ENCODE peak calls at places on chromosomes 3 and 15, in five cellular contexts. D, I, B, X and C are unnamed samples.

GRCh38 chr15:58472821-58473581 is 41.2 kb downstream of the LIPC start:
- DNase-seq in D (no peak), I (no peak), B (no peak), X (no peak), C (no peak)

GRCh38 chr3:12644297-12644937 is 19.5 kb downstream of the RAF1 start:
- DNase-seq in D (no peak), I (no peak), B (no peak), X (no peak), C (no peak)

GRCh38 chr3:13243571-13243970 is 170.3 kb upstream of the IQSEC1 start:
- DNase-seq in D (no peak), I (no peak), B (no peak), X (no peak), C (no peak)

GRCh38 chr3:101119535-101119934 is 126.3 kb upstream of the ABI3BP start:
- DNase-seq in D (no peak), I (no peak), B (no peak), X (no peak), C (no peak)

GRCh38 chr15:53586815-53587214 is 172.6 kb downstream of the WDR72 start:
- DNase-seq in D (no peak), I (no peak), B (no peak), X (peak; percentile 70), C (no peak)

GRCh38 chr3:124999317-124999716 is 56.5 kb downstream of the HEG1 start:
- DNase-seq in D (no peak), I (no peak), B (no peak), X (no peak), C (no peak)

GRCh38 chr15:48592221-48592731 is 53.2 kb downstream of the FBN1 start:
- DNase-seq in D (no peak), I (no peak), B (no peak), X (no peak), C (no peak)

GRCh38 chr3:18126772-18127171 is 298.4 kb downstream of the SATB1 start:
- DNase-seq in D (no peak), I (no peak), B (no peak), X (no peak), C (no peak)

GRCh38 chr15:79918278-79918677 is 21.5 kb upstream of the MTHFS start:
- DNase-seq in D (no peak), I (no peak), B (no peak), X (no peak), C (no peak)

GRCh38 chr15:96362001-96362758 is 31.7 kb downstream of the NR2F2 start:
- DNase-seq in D (no peak), I (no peak), B (no peak), X (peak; percentile 87), C (no peak)

GRCh38 chr3:129673897-129674797 is 67.7 kb upstream of the PLXND1 start:
- DNase-seq in D (no peak), I (no peak), B (no peak), X (no peak), C (no peak)

GRCh38 chr15:32861741-32862140 is 143.9 kb downstream of the GREM1 start:
- DNase-seq in D (peak; percentile 49), I (peak; percentile 50), B (no peak), X (peak; percentile 9), C (peak; percentile 82)

GRCh38 chr3:158105124-158105709 is 1.0 kb downstream of the SHOX2 start:
- DNase-seq in D (no peak), I (no peak), B (no peak), X (no peak), C (no peak)
- H3K27ac ChIP-seq in D (no peak overlapping the region), I (no peak overlapping the region), B (peak overlapping the region; percentile 77), X (no peak overlapping the region), C (peak overlapping the region; percentile 63)

DNA sequence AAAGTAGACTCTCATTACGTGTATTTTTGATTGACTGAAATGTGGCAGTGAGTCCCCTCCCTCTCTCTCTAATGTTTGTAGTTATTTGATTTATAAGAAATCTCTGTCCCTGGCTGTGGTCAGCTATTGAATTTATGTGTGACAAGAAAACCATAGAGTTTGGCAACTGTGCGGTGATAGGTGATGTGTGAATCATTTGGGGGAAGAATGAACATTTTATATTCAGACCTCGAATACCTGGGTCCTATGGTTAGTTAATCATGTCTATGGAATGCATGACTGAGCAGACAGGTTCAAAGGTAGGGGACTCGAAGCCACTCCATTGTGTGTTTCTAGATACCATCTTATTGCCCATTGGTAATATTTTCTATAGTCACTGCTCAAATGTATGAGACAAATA is 712.1 kb downstream of the MECOM start:
- DNase-seq in D (no peak), I (no peak), B (no peak), X (no peak), C (no peak)
- H3K4me1 ChIP-seq in D (peaks cover 4% of the 10 kb centered on the region), I (no peaks in the 10 kb centered on the region), B (no peaks in the 10 kb centered on the region), X (peaks cover 2% of the 10 kb centered on the region), C (no peaks in the 10 kb centered on the region)

GRCh38 chr3:57959407-57960173 is 48.6 kb upstream of the FLNB start:
- DNase-seq in D (no peak), I (no peak), B (no peak), X (no peak), C (no peak)

GRCh38 chr3:57956833-57957174 is 51.4 kb upstream of the FLNB start:
- DNase-seq in D (no peak), I (no peak), B (no peak), X (no peak), C (no peak)

GRCh38 chr3:57957823-57958222 is 50.4 kb upstream of the FLNB start:
- DNase-seq in D (no peak), I (no peak), B (no peak), X (no peak), C (no peak)

GRCh38 chr3:57960174-57960505 is 48.1 kb upstream of the FLNB start:
- DNase-seq in D (no peak), I (no peak), B (no peak), X (no peak), C (no peak)

DNA sequence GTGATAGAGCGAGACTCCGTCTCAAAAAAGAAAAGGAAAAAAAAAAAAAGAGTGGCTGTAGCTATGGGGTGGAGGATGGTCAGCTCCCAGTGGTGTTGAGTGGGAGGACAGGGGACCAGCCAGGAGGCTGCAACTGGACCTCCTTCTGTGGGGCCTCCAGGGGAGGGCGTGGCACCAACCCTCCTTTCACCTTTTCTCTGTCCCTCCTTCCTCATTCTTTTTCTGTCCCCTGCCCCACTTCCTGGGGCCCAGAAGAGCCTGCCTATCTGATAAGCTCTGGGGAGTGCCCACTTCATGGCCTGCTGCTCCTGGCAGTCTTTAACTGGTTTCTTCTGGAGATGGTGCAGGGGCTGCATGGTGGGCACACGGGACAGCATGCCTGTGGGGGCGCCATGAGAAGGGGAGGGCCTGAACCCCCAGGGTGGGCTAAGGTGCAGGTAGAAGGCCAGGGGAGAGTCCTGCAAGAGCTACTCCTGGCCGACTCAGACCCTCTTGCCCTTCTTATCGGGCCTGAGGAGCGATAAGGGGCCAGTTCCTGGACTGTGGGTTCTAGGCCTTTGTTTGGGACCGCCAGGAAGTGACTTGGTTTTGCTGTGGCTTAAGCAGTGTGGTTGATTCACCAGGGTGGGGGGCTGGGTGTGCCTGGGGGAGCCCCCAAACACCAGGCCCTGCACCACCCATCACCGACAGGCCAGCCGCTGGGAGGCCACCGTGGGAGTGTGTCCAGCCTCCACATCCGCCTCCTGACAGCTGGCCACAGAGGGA is 49.4 kb upstream of the FLNB start:
- DNase-seq in D (no peak), I (no peak), B (no peak), X (no peak), C (no peak)
- H3K27ac ChIP-seq in D (peak overlapping the region; percentile 78), I (no peak overlapping the region), B (no peak overlapping the region), X (no peak overlapping the region), C (peak overlapping the region; percentile 41)

GRCh38 chr3:187036394-187036793 is 102.9 kb downstream of the RPL39L start:
- DNase-seq in D (no peak), I (no peak), B (no peak), X (no peak), C (no peak)
- H3K4me1 ChIP-seq in D (peaks cover 12% of the 10 kb centered on the region), I (no peaks in the 10 kb centered on the region), B (no peaks in the 10 kb centered on the region), X (no peaks in the 10 kb centered on the region), C (peaks cover 1% of the 10 kb centered on the region)

GRCh38 chr15:75022808-75023193 is 589 bp upstream of the PPCDC start:
- DNase-seq in D (no peak), I (no peak), B (no peak), X (no peak), C (no peak)

GRCh38 chr15:75016431-75016830 is 7.0 kb upstream of the PPCDC start:
- DNase-seq in D (no peak), I (no peak), B (no peak), X (no peak), C (no peak)

GRCh38 chr15:75024102-75024636 is 779 bp downstream of the PPCDC start:
- DNase-seq in D (no peak), I (no peak), B (no peak), X (no peak), C (no peak)

GRCh38 chr15:75023194-75024101 is at the start of gene PPCDC:
- DNase-seq in D (peak; percentile 98), I (peak; percentile 96), B (peak; percentile 81), X (peak; percentile 94), C (peak; percentile 98)

DNA sequence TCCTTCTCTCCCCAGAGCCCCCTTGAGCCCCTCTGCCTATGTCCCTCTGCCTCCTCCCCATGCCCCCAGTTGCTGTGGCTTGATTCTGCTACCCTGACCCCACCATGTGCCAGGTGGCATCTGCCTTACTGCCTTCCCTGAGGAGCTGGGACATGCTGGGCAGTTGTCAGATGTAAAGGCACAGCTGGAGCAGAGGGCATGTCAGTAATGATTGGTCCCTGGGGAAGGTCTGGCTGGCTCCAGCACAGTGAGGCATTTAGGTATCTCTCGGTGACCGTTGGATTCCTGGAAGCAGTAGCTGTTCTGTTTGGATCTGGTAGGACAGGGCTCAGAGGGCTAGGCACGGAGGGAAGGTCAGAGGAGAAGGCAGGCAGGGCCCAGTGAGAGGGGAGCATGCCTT is 3.5 kb upstream of the PPCDC start:
- DNase-seq in D (no peak), I (no peak), B (no peak), X (no peak), C (no peak)
- H3K27ac ChIP-seq in D (no peak overlapping the region), I (no peak overlapping the region), B (no peak overlapping the region), X (no peak overlapping the region), C (no peak overlapping the region)